ENCODE peak calls at places on chromosomes 2 and 18, in four cellular contexts. One of them, this sample, is unnamed.
A peak's percentile ranks its signal among the peaks of the same experiment; 100 is the strongest.

GRCh38 chr2:42047488-42048317 is at the start of gene PKDCC:
- DNase-seq in T follicular helper cell: no peak
- DNase-seq in colonic mucosa: peak; percentile 83
- DNase-seq in AG04449: no peak
- DNase-seq in this sample: no peak

GRCh38 chr2:212539145-212539880 is 711 bp upstream of the ERBB4 start:
- DNase-seq in T follicular helper cell: no peak
- DNase-seq in colonic mucosa: peak; percentile 36
- DNase-seq in AG04449: no peak
- DNase-seq in this sample: peak; percentile 38

GRCh38 chr18:72652990-72653593 is 109.0 kb upstream of the CBLN2 start:
- DNase-seq in T follicular helper cell: no peak
- DNase-seq in colonic mucosa: peak; percentile 64
- DNase-seq in AG04449: no peak
- DNase-seq in this sample: no peak

GRCh38 chr2:226184940-226185575 is 614.6 kb downstream of the IRS1 start:
- DNase-seq in T follicular helper cell: no peak
- DNase-seq in colonic mucosa: no peak
- DNase-seq in AG04449: no peak
- DNase-seq in this sample: no peak

GRCh38 chr2:46460241-46460921 is 19.0 kb upstream of the TMEM247 start:
- DNase-seq in T follicular helper cell: no peak
- DNase-seq in colonic mucosa: no peak
- DNase-seq in AG04449: no peak
- DNase-seq in this sample: no peak

GRCh38 chr2:219392754-219393153 is 5.0 kb upstream of the DNPEP start:
- DNase-seq in T follicular helper cell: no peak
- DNase-seq in colonic mucosa: no peak
- DNase-seq in AG04449: no peak
- DNase-seq in this sample: no peak

GRCh38 chr2:115560671-115561070 is 1118.2 kb downstream of the DPP10 start:
- DNase-seq in T follicular helper cell: no peak
- DNase-seq in colonic mucosa: no peak
- DNase-seq in AG04449: no peak
- DNase-seq in this sample: no peak

GRCh38 chr2:160816916-160817315 is 323.3 kb upstream of the RBMS1 start:
- DNase-seq in T follicular helper cell: no peak
- DNase-seq in colonic mucosa: no peak
- DNase-seq in AG04449: no peak
- DNase-seq in this sample: peak; percentile 78

GRCh38 chr2:84539729-84540128 is 23.4 kb downstream of the DNAH6 start:
- DNase-seq in T follicular helper cell: no peak
- DNase-seq in colonic mucosa: no peak
- DNase-seq in AG04449: no peak
- DNase-seq in this sample: no peak

GRCh38 chr18:46060359-46060841 is 11.7 kb downstream of the PSTPIP2 start:
- DNase-seq in T follicular helper cell: no peak
- DNase-seq in colonic mucosa: no peak
- DNase-seq in AG04449: no peak
- DNase-seq in this sample: no peak

This sample was measured in DMS153.